ENCODE peak calls at places on chromosomes 2 and 18, in six cellular contexts. One of them, this sample, is unnamed.

GRCh38 chr2:237350070-237350469 is 63.9 kb downstream of the COL6A3 start:
- DNase-seq in HepG2: no peak
- DNase-seq in GM12878: no peak
- DNase-seq in SK-N-SH: no peak
- DNase-seq in H1: no peak
- DNase-seq in K562: no peak
- DNase-seq in this sample: no peak

GRCh38 chr2:10141736-10142639 is 19.4 kb downstream of the RRM2 start:
- DNase-seq in H1: peak
- DNase-seq in HepG2: no peak
- DNase-seq in SK-N-SH: peak
- DNase-seq in K562: peak
- DNase-seq in GM12878: no peak
- DNase-seq in this sample: no peak

GRCh38 chr2:198168651-198169050 is 364.3 kb downstream of the PLCL1 start:
- DNase-seq in H1: no peak
- DNase-seq in SK-N-SH: no peak
- DNase-seq in K562: no peak
- DNase-seq in GM12878: no peak
- DNase-seq in HepG2: no peak
- DNase-seq in this sample: no peak

GRCh38 chr2:147760984-147761383 is 83.8 kb upstream of the ACVR2A start:
- DNase-seq in SK-N-SH: no peak
- DNase-seq in K562: no peak
- DNase-seq in GM12878: no peak
- DNase-seq in HepG2: no peak
- DNase-seq in H1: no peak
- DNase-seq in this sample: no peak

GRCh38 chr2:209431701-209432100 is 7.9 kb downstream of the MAP2 start:
- DNase-seq in H1: no peak
- DNase-seq in HepG2: no peak
- DNase-seq in K562: no peak
- DNase-seq in GM12878: no peak
- DNase-seq in SK-N-SH: no peak
- DNase-seq in this sample: no peak

GRCh38 chr2:45729753-45730512 is 78.5 kb downstream of the PRKCE start:
- DNase-seq in HepG2: peak
- DNase-seq in SK-N-SH: no peak
- DNase-seq in K562: peak
- DNase-seq in GM12878: peak
- DNase-seq in H1: no peak
- DNase-seq in this sample: peak

GRCh38 chr2:109712126-109712455 is 82.0 kb upstream of the RGPD5 start:
- DNase-seq in GM12878: no peak
- DNase-seq in SK-N-SH: no peak
- DNase-seq in H1: no peak
- DNase-seq in K562: no peak
- DNase-seq in HepG2: no peak
- DNase-seq in this sample: no peak

GRCh38 chr18:48915621-48916425 is 34.9 kb downstream of the SMAD7 start:
- DNase-seq in GM12878: no peak
- DNase-seq in HepG2: no peak
- DNase-seq in K562: no peak
- DNase-seq in SK-N-SH: no peak
- DNase-seq in H1: no peak
- DNase-seq in this sample: no peak

GRCh38 chr2:154264024-154264423 is 392.3 kb downstream of the GALNT13 start:
- DNase-seq in H1: no peak
- DNase-seq in GM12878: no peak
- DNase-seq in K562: no peak
- DNase-seq in HepG2: no peak
- DNase-seq in SK-N-SH: no peak
- DNase-seq in this sample: no peak

GRCh38 chr18:22606563-22607283 is 189.0 kb upstream of the CTAGE1 start:
- DNase-seq in HepG2: no peak
- DNase-seq in GM12878: no peak
- DNase-seq in K562: no peak
- DNase-seq in H1: no peak
- DNase-seq in SK-N-SH: no peak
- DNase-seq in this sample: no peak

GRCh38 chr18:48904086-48904485 is 46.7 kb downstream of the SMAD7 start:
- DNase-seq in GM12878: no peak
- DNase-seq in K562: no peak
- DNase-seq in SK-N-SH: no peak
- DNase-seq in HepG2: no peak
- DNase-seq in H1: no peak
- DNase-seq in this sample: no peak

GRCh38 chr2:85130407-85130806 is 2.8 kb upstream of the TCF7L1 start:
- DNase-seq in GM12878: no peak
- DNase-seq in SK-N-SH: no peak
- DNase-seq in H1: no peak
- DNase-seq in K562: no peak
- DNase-seq in HepG2: no peak
- DNase-seq in this sample: no peak

GRCh38 chr2:226649871-226650660 is 149.6 kb downstream of the IRS1 start:
- DNase-seq in SK-N-SH: no peak
- DNase-seq in H1: peak
- DNase-seq in GM12878: peak
- DNase-seq in K562: peak
- DNase-seq in HepG2: peak
- DNase-seq in this sample: peak

GRCh38 chr2:119523959-119524694 is at the start of gene SCTR:
- DNase-seq in H1: peak
- DNase-seq in HepG2: no peak
- DNase-seq in SK-N-SH: peak
- DNase-seq in K562: no peak
- DNase-seq in GM12878: no peak
- DNase-seq in this sample: no peak

GRCh38 chr18:59026831-59027410 is 112.8 kb upstream of the SEC11C start:
- DNase-seq in K562: no peak
- DNase-seq in HepG2: no peak
- DNase-seq in H1: no peak
- DNase-seq in SK-N-SH: no peak
- DNase-seq in GM12878: no peak
- DNase-seq in this sample: no peak
- TF ChIP-seq GABPA in K562: no peak
- TF ChIP-seq GABPA in HepG2: no peak
- TF ChIP-seq GABPA in H1: no peak
- TF ChIP-seq GABPA in SK-N-SH: no peak
- TF ChIP-seq GABPA in GM12878: no peak
- TF ChIP-seq GABPA in this sample: no peak

DNA sequence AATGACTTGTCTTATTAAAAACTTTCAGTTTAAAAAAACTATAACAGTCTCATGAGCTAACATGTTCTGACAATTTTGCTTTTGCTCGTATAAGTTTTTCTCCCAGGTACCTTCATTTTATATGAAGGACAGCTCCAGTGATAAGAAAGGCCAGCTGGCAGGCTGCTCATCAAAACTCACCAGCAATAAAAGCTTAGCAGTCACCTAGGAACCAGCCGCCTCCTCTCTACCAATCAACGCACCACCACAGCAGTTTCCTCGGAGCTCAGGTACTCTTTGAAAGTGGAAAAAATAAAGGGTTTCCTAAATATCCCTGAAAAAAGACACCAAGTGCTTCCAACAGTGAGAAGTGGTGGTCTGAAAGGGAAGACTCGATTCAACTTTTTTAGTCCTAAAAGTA is 100.9 kb upstream of the CCDC150 start:
- DNase-seq in HepG2: no peak
- DNase-seq in SK-N-SH: no peak
- DNase-seq in H1: no peak
- DNase-seq in GM12878: no peak
- DNase-seq in K562: no peak
- DNase-seq in this sample: no peak
- TF ChIP-seq CTCF in HepG2: no peak
- TF ChIP-seq CTCF in SK-N-SH: no peak
- TF ChIP-seq CTCF in H1: no peak
- TF ChIP-seq CTCF in GM12878: no peak
- TF ChIP-seq CTCF in K562: no peak
- TF ChIP-seq CTCF in this sample: no peak

DNA sequence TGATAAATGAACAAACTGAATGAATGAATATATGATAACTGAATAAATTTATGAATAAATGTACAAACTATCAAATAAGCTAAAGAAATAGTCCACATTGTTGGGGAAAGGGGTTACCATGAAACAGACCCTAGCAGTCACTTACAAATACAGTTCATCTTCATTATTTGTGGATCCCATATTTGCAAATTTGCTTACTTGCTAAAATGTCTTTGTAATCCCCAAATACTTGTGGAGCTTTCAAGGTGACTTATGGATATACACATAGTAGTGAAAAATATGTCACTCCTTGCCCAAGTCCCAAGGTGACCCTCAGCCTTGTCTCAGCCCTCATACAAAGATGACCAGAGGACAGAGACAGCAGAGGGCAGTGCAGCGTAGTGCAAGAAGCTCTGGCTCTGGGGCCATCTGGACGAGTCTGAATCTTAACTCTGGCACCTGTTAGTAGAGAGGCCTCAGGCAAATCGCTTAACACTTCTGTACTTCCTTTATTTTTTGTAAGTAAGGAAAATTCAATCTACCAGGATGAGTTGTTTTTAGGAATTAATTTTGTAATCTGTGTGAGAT is 3.1 kb downstream of the PAIP2B start:
- DNase-seq in H1: peak
- DNase-seq in HepG2: peak
- DNase-seq in GM12878: no peak
- DNase-seq in K562: peak
- DNase-seq in SK-N-SH: peak
- DNase-seq in this sample: peak
- TF ChIP-seq GABPA in H1: no peak
- TF ChIP-seq GABPA in HepG2: no peak
- TF ChIP-seq GABPA in GM12878: no peak
- TF ChIP-seq GABPA in K562: no peak
- TF ChIP-seq GABPA in SK-N-SH: no peak
- TF ChIP-seq GABPA in this sample: no peak

GRCh38 chr2:229586746-229587705 is 127.3 kb downstream of the DNER start:
- DNase-seq in SK-N-SH: peak
- DNase-seq in HepG2: peak
- DNase-seq in H1: peak
- DNase-seq in GM12878: no peak
- DNase-seq in K562: peak
- DNase-seq in this sample: peak
- TF ChIP-seq CTCF in SK-N-SH: peak
- TF ChIP-seq CTCF in HepG2: peak
- TF ChIP-seq CTCF in H1: peak
- TF ChIP-seq CTCF in GM12878: peak
- TF ChIP-seq CTCF in K562: peak
- TF ChIP-seq CTCF in this sample: peak

DNA sequence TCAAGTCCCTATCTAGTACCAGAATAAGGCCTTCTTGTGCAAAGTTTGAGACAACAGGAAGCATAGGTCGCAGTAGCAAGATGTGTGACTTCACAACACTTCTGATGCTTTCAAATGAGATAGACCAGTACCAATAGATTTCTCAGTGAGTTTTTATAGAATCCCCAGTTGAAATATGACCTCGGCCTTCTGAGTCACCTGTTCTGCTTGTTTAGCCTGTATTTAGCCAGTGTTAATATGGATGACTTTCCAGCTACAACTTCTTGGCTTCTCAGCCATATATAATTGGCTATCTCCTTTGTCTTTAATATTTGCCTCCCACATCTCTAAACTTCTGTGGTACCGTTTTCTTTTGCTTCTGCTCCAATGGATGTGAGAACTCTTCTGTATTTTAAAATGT is 113.8 kb downstream of the KYNU start:
- DNase-seq in HepG2: no peak
- DNase-seq in K562: no peak
- DNase-seq in H1: no peak
- DNase-seq in SK-N-SH: no peak
- DNase-seq in GM12878: no peak
- DNase-seq in this sample: no peak
- TF ChIP-seq GABPA in HepG2: no peak
- TF ChIP-seq GABPA in K562: no peak
- TF ChIP-seq GABPA in H1: no peak
- TF ChIP-seq GABPA in SK-N-SH: no peak
- TF ChIP-seq GABPA in GM12878: no peak
- TF ChIP-seq GABPA in this sample: no peak

GRCh38 chr2:219176818-219177593 is at the start of gene CNPPD1:
- DNase-seq in SK-N-SH: peak
- DNase-seq in HepG2: peak
- DNase-seq in H1: peak
- DNase-seq in K562: peak
- DNase-seq in GM12878: no peak
- DNase-seq in this sample: peak
- TF ChIP-seq CTCF in SK-N-SH: no peak
- TF ChIP-seq CTCF in HepG2: no peak
- TF ChIP-seq CTCF in H1: no peak
- TF ChIP-seq CTCF in K562: no peak
- TF ChIP-seq CTCF in GM12878: no peak
- TF ChIP-seq CTCF in this sample: no peak

DNA sequence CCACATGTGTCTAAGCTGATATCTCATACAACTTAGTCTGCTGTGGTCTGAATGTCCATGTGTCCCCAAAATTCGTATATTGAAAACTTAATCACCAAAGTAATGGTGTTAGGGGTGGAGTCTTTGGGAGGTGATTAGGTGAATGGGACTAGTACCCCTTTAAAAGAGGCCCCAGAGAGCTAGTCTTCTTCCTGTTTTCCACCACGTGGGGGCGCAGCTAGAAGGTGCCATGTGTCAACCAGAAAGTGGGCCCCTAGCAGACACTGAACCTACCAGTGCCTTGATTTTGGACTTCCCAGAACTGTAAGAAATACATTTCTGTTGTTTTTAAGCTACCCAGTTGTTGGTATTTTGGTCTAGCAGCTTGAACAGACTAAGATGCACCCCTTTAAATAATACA is 86.6 kb downstream of the ASB1 start:
- DNase-seq in K562: peak
- DNase-seq in H1: peak
- DNase-seq in HepG2: peak
- DNase-seq in SK-N-SH: peak
- DNase-seq in GM12878: no peak
- DNase-seq in this sample: peak
- TF ChIP-seq GABPA in K562: no peak
- TF ChIP-seq GABPA in H1: no peak
- TF ChIP-seq GABPA in HepG2: no peak
- TF ChIP-seq GABPA in SK-N-SH: no peak
- TF ChIP-seq GABPA in GM12878: no peak
- TF ChIP-seq GABPA in this sample: no peak